ENCODE peak calls at places on chromosomes 5 and 9, in nine cellular contexts. S, B, D, E, P, W, N, U and H are unnamed samples.

GRCh38 chr9:88388203-88388885 is at the start of gene SPIN1:
- DNase-seq in S (peak), B (peak), D (peak), E (peak), P (peak), W (peak), N (peak), U (peak), H (peak)

GRCh38 chr5:127425868-127426267 is 91.6 kb upstream of the PRRC1 start:
- DNase-seq in S (no peak), B (no peak), D (no peak), E (no peak), P (no peak), W (no peak), N (no peak), U (peak), H (no peak)

GRCh38 chr9:127135056-127135745 is 12.8 kb upstream of the ANGPTL2 start:
- DNase-seq in S (no peak), B (no peak), D (no peak), E (no peak), P (peak), W (peak), N (no peak), U (no peak), H (no peak)

GRCh38 chr9:79663299-79663698 is 91.5 kb downstream of the TLE4 start:
- DNase-seq in S (no peak), B (no peak), D (no peak), E (no peak), P (no peak), W (no peak), N (no peak), U (no peak), H (no peak)

GRCh38 chr5:134396274-134396673 is 15.4 kb downstream of the CDKN2AIPNL start:
- DNase-seq in S (no peak), B (no peak), D (no peak), E (no peak), P (no peak), W (no peak), N (no peak), U (no peak), H (no peak)

GRCh38 chr5:673837-674629 is 19.1 kb downstream of the TPPP start:
- DNase-seq in S (no peak), B (no peak), D (no peak), E (peak), P (no peak), W (no peak), N (peak), U (peak), H (no peak)

GRCh38 chr9:127878001-127878651 is 651 bp upstream of the AK1 start:
- DNase-seq in S (peak), B (no peak), D (no peak), E (no peak), P (no peak), W (no peak), N (peak), U (no peak), H (no peak)

GRCh38 chr5:134543820-134544692 is 18.6 kb downstream of the JADE2 start:
- DNase-seq in S (no peak), B (no peak), D (no peak), E (no peak), P (no peak), W (no peak), N (no peak), U (peak), H (no peak)

GRCh38 chr5:97085787-97086181 is 56.6 kb downstream of the LIX1 start:
- DNase-seq in S (no peak), B (no peak), D (no peak), E (no peak), P (no peak), W (no peak), N (no peak), U (no peak), H (no peak)

GRCh38 chr5:61933787-61934626 is 372.0 kb upstream of the KIF2A start:
- DNase-seq in S (peak), B (peak), D (peak), E (no peak), P (no peak), W (peak), N (no peak), U (peak), H (peak)

GRCh38 chr9:86557063-86557766 is 203.0 kb upstream of the TUT7 start:
- DNase-seq in S (no peak), B (peak), D (no peak), E (peak), P (peak), W (no peak), N (no peak), U (peak), H (no peak)

GRCh38 chr9:34992376-34992951 is 2.9 kb downstream of the DNAJB5 start:
- DNase-seq in S (peak), B (peak), D (no peak), E (peak), P (peak), W (no peak), N (no peak), U (peak), H (no peak)
- TF ChIP-seq POLR2A in S (no peak), B (no peak), D (no peak), E (no peak), P (peak), W (no peak), N (no peak), U (no peak), H (no peak)

DNA sequence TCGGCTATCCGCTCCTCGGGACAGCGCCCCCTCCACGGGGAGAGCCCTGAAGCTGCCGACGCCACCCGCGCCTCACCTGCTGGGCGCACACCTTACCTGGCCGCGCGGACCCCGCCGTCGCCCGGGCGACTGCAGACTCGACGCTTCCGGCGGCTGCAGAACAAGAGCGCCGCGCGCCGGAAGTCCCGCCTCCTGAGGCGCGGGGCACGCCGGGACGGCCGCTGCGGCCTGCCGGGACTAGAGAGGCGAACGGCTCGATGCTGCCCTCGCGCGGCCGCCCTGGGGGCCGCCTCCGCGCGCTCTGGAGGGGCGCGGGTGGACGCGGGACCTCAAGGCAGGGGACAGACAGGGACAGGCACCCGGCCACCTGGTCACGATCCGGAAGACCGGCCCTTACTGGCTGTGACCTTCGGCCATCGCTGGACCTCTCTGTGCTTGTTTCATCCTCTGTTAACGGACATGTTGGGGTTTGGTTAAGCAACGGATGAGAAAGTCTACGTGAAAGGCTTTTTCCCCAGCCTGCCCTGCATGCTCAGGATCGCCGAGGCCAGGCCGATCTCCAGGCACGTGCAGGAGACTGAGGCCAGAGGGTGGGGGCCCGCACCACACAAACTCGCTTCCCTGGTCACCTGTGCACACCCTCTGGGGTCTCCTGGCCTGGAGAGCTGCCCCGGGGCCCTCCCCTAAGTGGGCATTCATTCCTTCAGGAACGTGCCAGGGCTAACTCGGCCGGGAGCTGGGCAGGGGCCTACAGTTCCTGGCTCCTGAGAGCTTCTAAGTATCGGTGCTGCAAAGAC is at the start of gene SNAPC4:
- DNase-seq in S (peak), B (peak), D (peak), E (peak), P (peak), W (peak), N (peak), U (peak), H (peak)
- TF ChIP-seq POLR2A in S (peak), B (peak), D (peak), E (peak), P (peak), W (no peak), N (no peak), U (peak), H (peak)

GRCh38 chr5:68662804-68663307 is 431.0 kb upstream of the SLC30A5 start:
- DNase-seq in S (no peak), B (no peak), D (no peak), E (no peak), P (no peak), W (no peak), N (no peak), U (no peak), H (no peak)
- TF ChIP-seq POLR2A in S (no peak), B (no peak), D (no peak), E (no peak), P (no peak), W (no peak), N (no peak), U (no peak), H (no peak)

GRCh38 chr5:177472460-177473441 is 683 bp downstream of the DBN1 start:
- DNase-seq in S (peak), B (no peak), D (no peak), E (no peak), P (no peak), W (peak), N (no peak), U (peak), H (no peak)
- TF ChIP-seq POLR2A in S (no peak), B (peak), D (no peak), E (no peak), P (peak), W (no peak), N (no peak), U (peak), H (no peak)

GRCh38 chr5:108380531-108381021 is 1.3 kb downstream of the FBXL17 start:
- DNase-seq in S (peak), B (peak), D (peak), E (peak), P (peak), W (peak), N (peak), U (peak), H (peak)

GRCh38 chr5:108382784-108383358 is 973 bp upstream of the FBXL17 start:
- DNase-seq in S (no peak), B (no peak), D (peak), E (no peak), P (no peak), W (no peak), N (no peak), U (peak), H (no peak)

GRCh38 chr5:108381034-108381954 is 604 bp downstream of the FBXL17 start:
- DNase-seq in S (peak), B (peak), D (peak), E (peak), P (peak), W (peak), N (peak), U (peak), H (peak)

GRCh38 chr5:108379722-108380530 is 2.0 kb downstream of the FBXL17 start:
- DNase-seq in S (peak), B (no peak), D (no peak), E (no peak), P (no peak), W (no peak), N (no peak), U (peak), H (peak)

DNA sequence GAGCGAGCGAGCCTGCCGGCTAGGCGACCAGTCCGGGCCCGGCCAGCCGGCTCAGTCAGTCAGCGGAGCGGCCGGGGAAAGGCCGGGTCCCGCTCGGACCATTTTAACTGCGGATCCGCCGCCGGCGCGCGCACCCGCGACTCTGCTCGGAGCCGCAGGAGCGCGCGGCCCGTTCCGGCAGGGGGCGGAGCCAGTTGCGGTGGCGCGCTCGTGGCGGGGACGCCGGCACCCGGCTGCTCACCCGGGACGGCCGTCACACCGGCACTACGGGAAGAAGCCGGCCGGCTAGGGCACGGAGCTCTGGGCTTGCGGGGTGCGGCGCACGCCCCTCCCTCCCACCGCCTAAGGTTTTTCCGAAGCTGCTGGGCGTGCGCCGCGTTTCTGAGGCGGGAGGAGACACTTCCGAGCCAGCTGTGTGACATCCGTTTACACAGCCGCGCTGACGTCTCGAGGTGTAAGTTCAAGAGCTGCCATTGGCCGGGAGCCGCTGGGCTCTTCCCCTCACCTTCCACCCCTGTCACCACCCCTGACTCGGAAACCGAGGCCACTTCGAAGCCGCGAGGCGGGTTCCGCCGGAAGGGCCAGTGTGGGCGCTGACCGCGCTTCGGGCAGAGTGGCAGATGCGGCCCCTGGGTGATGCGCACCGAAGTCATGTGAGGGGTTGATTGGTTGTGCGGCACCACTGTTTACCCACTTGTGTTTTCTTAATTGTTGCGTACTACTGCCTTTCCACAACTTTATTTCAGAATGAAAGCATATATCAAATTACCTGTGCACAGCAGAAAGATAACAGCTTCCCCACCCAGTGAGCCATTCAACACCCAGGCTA is at the start of gene FBXL17:
- DNase-seq in S (peak), B (peak), D (peak), E (peak), P (peak), W (peak), N (peak), U (peak), H (peak)
- TF ChIP-seq POLR2A in S (peak), B (peak), D (peak), E (peak), P (peak), W (peak), N (no peak), U (peak), H (peak)

GRCh38 chr9:85112376-85112775 is 442.8 kb downstream of the NTRK2 start:
- DNase-seq in S (no peak), B (no peak), D (no peak), E (no peak), P (no peak), W (no peak), N (no peak), U (no peak), H (no peak)
- TF ChIP-seq POLR2A in S (no peak), B (no peak), D (no peak), E (no peak), P (no peak), W (no peak), N (no peak), U (no peak), H (no peak)

GRCh38 chr9:133632806-133633680 is 3.1 kb upstream of the DBH start:
- DNase-seq in S (no peak), B (no peak), D (no peak), E (no peak), P (no peak), W (no peak), N (no peak), U (no peak), H (no peak)
- TF ChIP-seq POLR2A in S (no peak), B (no peak), D (no peak), E (no peak), P (no peak), W (no peak), N (no peak), U (no peak), H (no peak)